ENCODE peak calls at places on chromosomes 16 and 17, in ten cellular contexts. One of them, this sample, is unnamed.

GRCh38 chr16:77918792-77919707 is 103.3 kb upstream of the CLEC3A start:
- DNase-seq in effector memory CD4-positive, alpha-beta T cell: no peak
- DNase-seq in AG08396: no peak
- DNase-seq in H7: no peak
- DNase-seq in NCI-H1092 treated with DMSO at 0.1 percent for 48 hours: peak
- DNase-seq in NCI-H2171 treated with DMSO at 0.1 percent for 48 hours: no peak
- DNase-seq in GM13976: no peak
- DNase-seq in foreskin fibroblast: no peak
- DNase-seq in central memory CD4-positive, alpha-beta T cell: no peak
- DNase-seq in NCI-H1694: no peak
- DNase-seq in this sample: no peak

GRCh38 chr17:63515426-63515825 is 7.7 kb upstream of the KCNH6 start:
- DNase-seq in effector memory CD4-positive, alpha-beta T cell: no peak
- DNase-seq in AG08396: no peak
- DNase-seq in H7: no peak
- DNase-seq in NCI-H1092 treated with DMSO at 0.1 percent for 48 hours: no peak
- DNase-seq in NCI-H2171 treated with DMSO at 0.1 percent for 48 hours: peak
- DNase-seq in GM13976: no peak
- DNase-seq in foreskin fibroblast: no peak
- DNase-seq in central memory CD4-positive, alpha-beta T cell: no peak
- DNase-seq in NCI-H1694: no peak
- DNase-seq in this sample: no peak

GRCh38 chr16:67236551-67237395 is 9.8 kb downstream of the TMEM208 start:
- DNase-seq in effector memory CD4-positive, alpha-beta T cell: peak
- DNase-seq in AG08396: peak
- DNase-seq in H7: peak
- DNase-seq in NCI-H1092 treated with DMSO at 0.1 percent for 48 hours: no peak
- DNase-seq in NCI-H2171 treated with DMSO at 0.1 percent for 48 hours: no peak
- DNase-seq in GM13976: peak
- DNase-seq in foreskin fibroblast: peak
- DNase-seq in central memory CD4-positive, alpha-beta T cell: peak
- DNase-seq in NCI-H1694: no peak
- DNase-seq in this sample: peak

GRCh38 chr17:44992242-44992939 is 24.3 kb upstream of the C1QL1 start:
- DNase-seq in effector memory CD4-positive, alpha-beta T cell: no peak
- DNase-seq in AG08396: no peak
- DNase-seq in H7: no peak
- DNase-seq in NCI-H1092 treated with DMSO at 0.1 percent for 48 hours: no peak
- DNase-seq in NCI-H2171 treated with DMSO at 0.1 percent for 48 hours: peak
- DNase-seq in GM13976: no peak
- DNase-seq in foreskin fibroblast: no peak
- DNase-seq in central memory CD4-positive, alpha-beta T cell: no peak
- DNase-seq in NCI-H1694: no peak
- DNase-seq in this sample: no peak

GRCh38 chr16:9042943-9043680 is 48.3 kb upstream of the HAPSTR1 start:
- DNase-seq in effector memory CD4-positive, alpha-beta T cell: no peak
- DNase-seq in AG08396: peak
- DNase-seq in H7: no peak
- DNase-seq in NCI-H1092 treated with DMSO at 0.1 percent for 48 hours: no peak
- DNase-seq in NCI-H2171 treated with DMSO at 0.1 percent for 48 hours: peak
- DNase-seq in GM13976: no peak
- DNase-seq in foreskin fibroblast: peak
- DNase-seq in central memory CD4-positive, alpha-beta T cell: no peak
- DNase-seq in NCI-H1694: no peak
- DNase-seq in this sample: peak

GRCh38 chr16:82085380-82085779 is 50.3 kb downstream of the HSD17B2 start:
- DNase-seq in effector memory CD4-positive, alpha-beta T cell: no peak
- DNase-seq in AG08396: no peak
- DNase-seq in H7: no peak
- DNase-seq in NCI-H1092 treated with DMSO at 0.1 percent for 48 hours: no peak
- DNase-seq in NCI-H2171 treated with DMSO at 0.1 percent for 48 hours: no peak
- DNase-seq in GM13976: no peak
- DNase-seq in foreskin fibroblast: no peak
- DNase-seq in central memory CD4-positive, alpha-beta T cell: no peak
- DNase-seq in NCI-H1694: no peak
- DNase-seq in this sample: no peak

GRCh38 chr16:2715519-2715918 is 4.5 kb downstream of the PRSS27 start:
- DNase-seq in effector memory CD4-positive, alpha-beta T cell: peak
- DNase-seq in AG08396: peak
- DNase-seq in H7: peak
- DNase-seq in NCI-H1092 treated with DMSO at 0.1 percent for 48 hours: no peak
- DNase-seq in NCI-H2171 treated with DMSO at 0.1 percent for 48 hours: no peak
- DNase-seq in GM13976: peak
- DNase-seq in foreskin fibroblast: peak
- DNase-seq in central memory CD4-positive, alpha-beta T cell: peak
- DNase-seq in NCI-H1694: no peak
- DNase-seq in this sample: peak

GRCh38 chr16:31200821-31201510 is 1.6 kb downstream of the PYCARD start:
- DNase-seq in effector memory CD4-positive, alpha-beta T cell: no peak
- DNase-seq in AG08396: peak
- DNase-seq in H7: no peak
- DNase-seq in NCI-H1092 treated with DMSO at 0.1 percent for 48 hours: no peak
- DNase-seq in NCI-H2171 treated with DMSO at 0.1 percent for 48 hours: no peak
- DNase-seq in GM13976: no peak
- DNase-seq in foreskin fibroblast: peak
- DNase-seq in central memory CD4-positive, alpha-beta T cell: peak
- DNase-seq in NCI-H1694: no peak
- DNase-seq in this sample: peak

GRCh38 chr16:2194852-2195315 is 1.5 kb downstream of the CASKIN1 start:
- DNase-seq in effector memory CD4-positive, alpha-beta T cell: no peak
- DNase-seq in AG08396: peak
- DNase-seq in H7: peak
- DNase-seq in NCI-H1092 treated with DMSO at 0.1 percent for 48 hours: peak
- DNase-seq in NCI-H2171 treated with DMSO at 0.1 percent for 48 hours: peak
- DNase-seq in GM13976: peak
- DNase-seq in foreskin fibroblast: peak
- DNase-seq in central memory CD4-positive, alpha-beta T cell: peak
- DNase-seq in NCI-H1694: no peak
- DNase-seq in this sample: peak

GRCh38 chr17:17264430-17264829 is 16.6 kb downstream of the COPS3 start:
- DNase-seq in effector memory CD4-positive, alpha-beta T cell: no peak
- DNase-seq in AG08396: no peak
- DNase-seq in H7: peak
- DNase-seq in NCI-H1092 treated with DMSO at 0.1 percent for 48 hours: no peak
- DNase-seq in NCI-H2171 treated with DMSO at 0.1 percent for 48 hours: no peak
- DNase-seq in GM13976: no peak
- DNase-seq in foreskin fibroblast: no peak
- DNase-seq in central memory CD4-positive, alpha-beta T cell: no peak
- DNase-seq in NCI-H1694: no peak
- DNase-seq in this sample: no peak